ENCODE peak calls at places on chromosomes 1 and 21, in eight cellular contexts. O is type B pancreatic cell; K is effector memory CD8-positive, alpha-beta T cell; U is H1; G is NT2/D1; B is GM13976; W is HTR-8/SVneo; Y is glutamatergic neuron. N is an unnamed sample.

GRCh38 chr1:207711285-207711684 is 40.6 kb upstream of the CD46 start:
- DNase-seq in W (peak; percentile 10), U (peak; percentile 9), G (peak; percentile 23), Y (no peak), O (no peak), K (no peak), B (no peak), N (no peak)

GRCh38 chr1:225823811-225824261 is 13.9 kb downstream of the EPHX1 start:
- DNase-seq in B (no peak), K (no peak), U (no peak), O (no peak), W (no peak), Y (no peak), G (no peak), N (no peak)

GRCh38 chr1:174837386-174837785 is 162.4 kb upstream of the CACYBP start:
- DNase-seq in K (no peak), U (no peak), Y (no peak), G (no peak), W (no peak), O (no peak), B (no peak), N (no peak)

GRCh38 chr1:9506901-9507300 is 32.4 kb upstream of the SLC25A33 start:
- DNase-seq in O (no peak), K (no peak), B (no peak), Y (no peak), U (no peak), W (no peak), G (no peak), N (no peak)

GRCh38 chr1:226982451-226983177 is 42.5 kb downstream of the COQ8A start:
- DNase-seq in U (no peak), W (no peak), O (peak; percentile 62), B (no peak), G (no peak), K (no peak), Y (no peak), N (no peak)

GRCh38 chr1:230029244-230029643 is 37.8 kb upstream of the GALNT2 start:
- DNase-seq in W (no peak), G (no peak), K (no peak), Y (no peak), O (no peak), B (no peak), U (no peak), N (no peak)

GRCh38 chr1:53163291-53163768 is 20.9 kb upstream of the SLC1A7 start:
- DNase-seq in G (peak; percentile 23), U (no peak), B (no peak), K (no peak), Y (no peak), O (no peak), W (no peak), N (no peak)

GRCh38 chr1:12339861-12340557 is 110.2 kb downstream of the VPS13D start:
- DNase-seq in K (no peak), G (no peak), W (no peak), Y (no peak), U (no peak), B (no peak), O (no peak), N (no peak)

GRCh38 chr1:208174736-208175507 is 69.3 kb downstream of the PLXNA2 start:
- DNase-seq in G (no peak), U (no peak), B (no peak), O (no peak), W (no peak), Y (no peak), K (no peak), N (no peak)

GRCh38 chr1:185453496-185454192 is 136.6 kb upstream of the IVNS1ABP start:
- DNase-seq in K (no peak), B (no peak), U (no peak), W (no peak), Y (no peak), O (no peak), G (no peak), N (no peak)

GRCh38 chr1:204566583-204566955 is 50.4 kb downstream of the MDM4 start:
- DNase-seq in W (no peak), K (no peak), U (no peak), Y (no peak), G (no peak), B (no peak), O (no peak), N (no peak)

GRCh38 chr1:209486861-209487260 is 96.7 kb upstream of the CAMK1G start:
- DNase-seq in K (no peak), G (no peak), B (no peak), U (no peak), O (no peak), Y (no peak), W (no peak), N (no peak)

GRCh38 chr1:12757836-12758235 is 11.8 kb downstream of the CFAP107 start:
- DNase-seq in Y (no peak), O (no peak), U (no peak), W (no peak), B (no peak), K (no peak), G (no peak), N (no peak)

GRCh38 chr21:34243562-34243961 is 120.2 kb upstream of the KCNE2 start:
- DNase-seq in K (no peak), Y (no peak), B (no peak), U (no peak), W (peak; percentile 15), G (peak; percentile 22), O (no peak), N (no peak)

GRCh38 chr1:55402117-55402516 is 187.0 kb upstream of the USP24 start:
- DNase-seq in W (no peak), Y (no peak), G (no peak), U (no peak), B (no peak), K (no peak), O (no peak), N (no peak)

N was measured in naive B cell.